ENCODE peak calls at places on chromosomes 16 and 17, in six cellular contexts. Y is endothelial cell of umbilical vein, F is H1, H is HCT116, K is K562, B is GM12878. T is an unnamed sample.

GRCh38 chr17:4476512-4477070 is 22.1 kb upstream of the SPNS2 start:
- DNase-seq in Y (no peak), F (no peak), H (no peak), K (no peak), B (no peak), T (no peak)

GRCh38 chr16:88003736-88004135 is 52.5 kb downstream of the BANP start:
- DNase-seq in Y (no peak), F (no peak), H (no peak), K (no peak), B (no peak), T (no peak)

GRCh38 chr16:6684076-6684673 is 648.5 kb upstream of the RBFOX1 start:
- DNase-seq in Y (no peak), F (peak; percentile 66), H (no peak), K (peak; percentile 29), B (no peak), T (peak; percentile 47)

GRCh38 chr16:88818610-88818874 is 6.8 kb upstream of the APRT start:
- DNase-seq in Y (no peak), F (no peak), H (no peak), K (no peak), B (no peak), T (no peak)

GRCh38 chr17:78826426-78826825 is 14.2 kb downstream of the USP36 start:
- DNase-seq in Y (no peak), F (no peak), H (no peak), K (no peak), B (no peak), T (no peak)

GRCh38 chr17:45435481-45435880 is 2.8 kb upstream of the ARHGAP27 start:
- DNase-seq in Y (no peak), F (no peak), H (no peak), K (no peak), B (no peak), T (no peak)

GRCh38 chr16:56792960-56793359 is 63.0 kb downstream of the NUP93 start:
- DNase-seq in Y (no peak), F (no peak), H (no peak), K (no peak), B (no peak), T (no peak)

GRCh38 chr16:23384878-23385277 is 68.1 kb downstream of the COG7 start:
- DNase-seq in Y (no peak), F (no peak), H (no peak), K (no peak), B (no peak), T (no peak)

GRCh38 chr16:31130899-31131298 is 4.6 kb downstream of the PRSS8 start:
- DNase-seq in Y (no peak), F (peak; percentile 66), H (no peak), K (no peak), B (no peak), T (peak; percentile 74)

GRCh38 chr17:43210576-43210975 is 1.1 kb upstream of the TMEM106A start:
- DNase-seq in Y (no peak), F (no peak), H (no peak), K (no peak), B (no peak), T (no peak)

GRCh38 chr17:43213545-43213944 is 1.9 kb downstream of the TMEM106A start:
- DNase-seq in Y (no peak), F (no peak), H (no peak), K (no peak), B (no peak), T (no peak)

GRCh38 chr17:43211123-43211479 is 574 bp upstream of the TMEM106A start:
- DNase-seq in Y (no peak), F (no peak), H (no peak), K (no peak), B (no peak), T (no peak)

GRCh38 chr17:43212641-43213490 is 1.2 kb downstream of the TMEM106A start:
- DNase-seq in Y (no peak), F (no peak), H (no peak), K (no peak), B (peak; percentile 37), T (no peak)

DNA sequence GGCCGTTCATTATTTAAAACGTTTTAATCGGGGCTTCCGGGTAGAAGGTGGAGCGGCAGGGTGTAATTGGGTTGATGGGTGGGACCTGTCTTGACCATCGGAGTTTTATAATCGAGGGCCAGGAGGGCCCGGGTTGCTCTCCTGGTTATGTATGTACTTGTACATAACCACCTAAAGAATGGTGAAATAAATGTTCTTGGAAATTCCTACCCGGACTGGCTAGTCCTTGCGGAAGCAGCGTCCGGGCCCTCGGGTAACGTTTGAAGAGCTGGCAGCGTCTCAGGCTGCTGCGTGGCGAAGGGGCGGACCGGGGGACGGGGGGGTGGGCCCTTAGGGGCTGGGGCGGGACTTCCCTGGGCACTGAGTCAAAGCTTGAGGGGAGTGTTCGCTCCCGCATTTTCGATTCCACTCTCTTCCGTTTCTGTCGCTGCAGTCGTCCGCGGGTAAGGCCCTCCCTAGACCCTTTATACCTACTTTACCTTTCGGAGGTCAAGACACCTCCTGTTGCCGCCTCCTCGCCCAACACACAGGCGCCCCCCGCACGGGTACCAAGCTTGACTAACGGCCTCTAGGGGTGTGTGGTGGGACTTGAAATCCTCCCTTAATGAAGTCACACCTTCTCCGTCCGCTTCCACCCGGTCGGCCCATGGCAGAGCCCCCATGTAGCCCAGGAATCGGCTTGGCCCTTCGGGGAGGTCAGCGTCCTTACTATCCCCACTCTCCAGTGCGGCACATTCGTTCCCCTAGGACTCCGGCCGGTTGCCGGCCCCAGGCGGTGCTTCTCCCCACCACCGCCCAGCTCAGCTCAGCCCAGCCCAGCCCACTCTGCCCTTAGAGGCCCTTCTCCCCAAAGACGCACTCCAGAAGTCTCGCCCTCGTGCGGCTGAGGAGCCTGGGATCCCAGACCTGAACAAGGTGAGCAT is at the start of gene TMEM106A:
- DNase-seq in Y (peak; percentile 87), F (peak; percentile 85), H (peak; percentile 43), K (no peak), B (peak; percentile 59), T (peak; percentile 89)
- TF ChIP-seq POLR2AphosphoS5 in Y (peak; percentile 73), F (no peak), H (peak; percentile 91), K (no peak), B (peak; percentile 90), T (peak; percentile 65)

DNA sequence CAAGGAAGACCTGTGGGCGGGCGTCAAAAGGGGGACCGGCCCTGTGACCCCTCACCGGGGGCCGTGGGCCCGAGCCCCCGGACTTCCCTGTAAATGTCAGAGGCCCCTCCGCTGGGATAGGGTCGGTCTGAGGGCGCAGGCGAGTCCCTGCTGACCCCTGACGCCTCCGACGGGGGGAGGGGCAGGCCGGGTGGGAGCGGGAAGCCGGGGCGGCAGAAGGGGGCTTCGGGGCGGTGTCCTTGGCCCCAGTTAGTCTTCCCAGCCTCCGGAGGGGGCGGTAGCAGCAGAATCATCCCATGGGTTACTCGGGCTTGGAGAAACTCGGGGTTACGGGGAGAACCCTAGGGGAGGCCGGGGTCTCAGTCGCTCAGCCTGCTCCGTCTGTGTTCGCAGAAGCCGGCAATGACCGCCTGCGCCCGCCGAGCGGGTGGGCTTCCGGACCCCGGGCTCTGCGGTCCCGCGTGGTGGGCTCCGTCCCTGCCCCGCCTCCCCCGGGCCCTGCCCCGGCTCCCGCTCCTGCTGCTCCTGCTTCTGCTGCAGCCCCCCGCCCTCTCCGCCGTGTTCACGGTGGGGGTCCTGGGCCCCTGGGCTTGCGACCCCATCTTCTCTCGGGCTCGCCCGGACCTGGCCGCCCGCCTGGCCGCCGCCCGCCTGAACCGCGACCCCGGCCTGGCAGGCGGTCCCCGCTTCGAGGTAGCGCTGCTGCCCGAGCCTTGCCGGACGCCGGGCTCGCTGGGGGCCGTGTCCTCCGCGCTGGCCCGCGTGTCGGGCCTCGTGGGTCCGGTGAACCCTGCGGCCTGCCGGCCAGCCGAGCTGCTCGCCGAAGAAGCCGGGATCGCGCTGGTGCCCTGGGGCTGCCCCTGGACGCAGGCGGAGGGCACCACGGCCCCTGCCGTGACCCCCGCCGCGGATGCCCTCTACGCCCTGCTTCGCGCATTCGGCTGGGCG is 505 bp downstream of the GUCY2D start:
- DNase-seq in Y (peak; percentile 7), F (no peak), H (no peak), K (no peak), B (no peak), T (peak; percentile 68)
- TF ChIP-seq EZH2 in Y (peak; percentile 97), F (peak; percentile 86), H (no peak), K (no peak), B (no peak), T (peak; percentile 13)

GRCh38 chr17:36920032-36921000 is 17.0 kb upstream of the LHX1 start:
- DNase-seq in Y (no peak), F (peak; percentile 63), H (peak; percentile 43), K (peak; percentile 79), B (no peak), T (no peak)

GRCh38 chr17:36922175-36922574 is 15.1 kb upstream of the LHX1 start:
- DNase-seq in Y (no peak), F (no peak), H (no peak), K (no peak), B (no peak), T (no peak)

GRCh38 chr17:36923814-36924221 is 13.5 kb upstream of the LHX1 start:
- DNase-seq in Y (no peak), F (no peak), H (no peak), K (no peak), B (no peak), T (no peak)

GRCh38 chr17:36919407-36919968 is 17.8 kb upstream of the LHX1 start:
- DNase-seq in Y (no peak), F (no peak), H (no peak), K (no peak), B (no peak), T (no peak)

DNA sequence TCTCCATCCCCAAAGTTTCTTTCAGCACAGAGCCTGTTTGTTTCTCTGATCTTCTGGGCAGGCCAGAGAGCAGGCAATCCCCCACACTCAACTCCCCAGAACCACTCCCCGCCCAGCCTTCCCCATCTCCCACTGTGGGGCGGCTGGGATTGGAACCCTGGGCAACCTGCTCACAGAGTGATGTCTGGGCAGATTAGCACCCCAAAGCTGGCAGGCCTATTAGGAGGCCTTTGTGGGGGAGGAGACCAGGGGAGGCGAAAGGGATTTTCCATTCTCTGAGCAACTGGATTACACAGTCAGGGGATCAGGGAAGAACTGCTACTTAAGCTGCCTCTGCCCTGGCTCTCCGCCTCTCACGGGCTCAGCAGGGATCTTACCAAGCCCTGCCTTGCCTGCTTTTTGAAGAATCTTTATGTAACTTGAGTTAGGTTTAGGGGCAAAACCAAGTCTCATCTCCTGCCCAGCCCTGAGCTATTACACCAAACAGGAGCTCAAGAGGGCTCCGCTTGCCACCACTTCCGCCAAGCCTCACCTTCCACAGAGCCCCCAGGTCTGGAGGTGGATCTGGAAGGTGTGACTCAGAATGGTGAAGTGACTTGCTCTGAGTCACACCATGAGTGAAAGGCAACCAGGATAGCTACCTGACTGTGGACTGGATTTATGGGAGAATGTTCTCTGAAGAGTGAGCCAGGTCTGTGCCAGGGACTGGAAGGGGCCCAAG is 16.0 kb upstream of the LHX1 start:
- DNase-seq in Y (no peak), F (peak; percentile 67), H (peak; percentile 98), K (no peak), B (no peak), T (peak; percentile 55)
- TF ChIP-seq POLR2AphosphoS5 in Y (no peak), F (no peak), H (peak; percentile 77), K (no peak), B (no peak), T (no peak)

DNA sequence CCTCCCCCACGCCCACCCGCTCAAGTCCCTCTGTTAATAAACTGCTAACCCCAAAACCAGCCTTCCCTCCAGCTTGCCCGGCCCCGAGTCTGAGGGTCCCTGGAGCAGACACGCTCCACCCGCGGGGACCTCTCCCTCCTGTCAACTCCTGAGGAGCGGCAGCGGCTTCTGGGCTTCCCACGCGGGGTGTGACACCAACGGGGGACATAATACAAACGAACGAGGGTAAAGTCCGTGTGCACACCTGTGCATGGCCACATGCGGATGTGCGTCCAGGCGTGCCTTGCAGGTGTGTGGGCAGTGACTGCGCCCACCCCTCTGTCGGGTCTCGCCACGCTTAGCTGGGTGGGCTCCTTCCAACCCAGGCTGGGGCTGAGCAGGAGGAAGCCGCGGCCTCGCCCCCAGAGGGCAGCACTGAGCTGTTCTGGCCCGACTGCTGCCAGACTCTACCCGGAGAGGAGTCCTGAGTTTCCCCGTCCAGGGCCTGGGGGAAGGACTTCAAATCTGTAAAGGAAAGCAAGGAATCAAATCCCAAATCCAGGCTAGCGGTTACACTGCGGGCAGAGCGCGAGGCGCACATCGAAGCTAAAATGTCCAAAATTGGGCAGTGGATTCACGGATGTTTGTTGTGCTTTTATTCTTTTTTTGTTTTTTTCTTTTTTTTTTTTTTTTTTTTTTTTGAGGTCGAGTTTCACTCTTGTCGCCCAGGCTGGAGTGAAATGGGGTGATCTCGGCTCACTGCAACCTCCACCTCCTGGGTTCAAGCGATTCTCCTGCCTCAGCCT is 24.2 kb upstream of the KRT17 start:
- DNase-seq in Y (peak; percentile 78), F (peak; percentile 96), H (peak; percentile 77), K (peak; percentile 86), B (no peak), T (peak; percentile 94)
- TF ChIP-seq EZH2 in Y (no peak), F (no peak), H (no peak), K (no peak), B (no peak), T (no peak)

T was measured in GM23338.